ENCODE peak calls at places on chromosome 1, in seven cellular contexts. I, P, E, Z, A, V and F are unnamed samples. For H3K9me3, the result is how much of the 10 kb centered on the place peaks cover.

GRCh38 chr1:9397984-9398526 is 105.4 kb downstream of the SPSB1 start:
- DNase-seq in E (no peak), I (peak), Z (no peak), V (no peak), P (no peak), A (no peak), F (no peak)

GRCh38 chr1:37353871-37354270 is 120.5 kb upstream of the ZC3H12A start:
- DNase-seq in A (no peak), P (no peak), V (no peak), I (no peak), Z (no peak), E (no peak), F (no peak)

GRCh38 chr1:91015794-91016550 is 5.9 kb downstream of the ZNF644 start:
- DNase-seq in Z (peak), A (no peak), E (no peak), V (no peak), P (no peak), I (peak), F (no peak)

GRCh38 chr1:203327684-203328457 is 22.6 kb downstream of the BTG2 start:
- DNase-seq in E (peak), I (peak), P (no peak), V (peak), A (peak), Z (no peak), F (no peak)

GRCh38 chr1:11414921-11415538 is 63.9 kb upstream of the DISP3 start:
- DNase-seq in V (no peak), Z (no peak), A (no peak), P (no peak), I (no peak), E (no peak), F (no peak)

GRCh38 chr1:82392513-82392912 is 591.8 kb downstream of the ADGRL2 start:
- DNase-seq in V (no peak), A (no peak), P (no peak), E (no peak), I (peak), Z (no peak), F (no peak)

GRCh38 chr1:160522136-160522535 is 919 bp downstream of the SLAMF6 start:
- DNase-seq in P (no peak), V (no peak), E (no peak), A (no peak), I (no peak), Z (no peak), F (no peak)

GRCh38 chr1:91693542-91693941 is 192.4 kb downstream of the TGFBR3 start:
- DNase-seq in V (no peak), A (no peak), E (peak), Z (no peak), I (peak), P (peak), F (no peak)

GRCh38 chr1:150703427-150703826 is 6.5 kb upstream of the GOLPH3L start:
- DNase-seq in Z (no peak), I (no peak), V (no peak), E (no peak), P (no peak), A (no peak), F (no peak)

GRCh38 chr1:236890152-236891056 is 95.3 kb downstream of the MTR start:
- DNase-seq in Z (no peak), V (no peak), I (no peak), P (no peak), A (no peak), E (peak), F (no peak)

GRCh38 chr1:180521474-180522203 is 19.3 kb upstream of the ACBD6 start:
- DNase-seq in E (no peak), P (no peak), Z (no peak), V (no peak), I (peak), A (no peak), F (no peak)

DNA sequence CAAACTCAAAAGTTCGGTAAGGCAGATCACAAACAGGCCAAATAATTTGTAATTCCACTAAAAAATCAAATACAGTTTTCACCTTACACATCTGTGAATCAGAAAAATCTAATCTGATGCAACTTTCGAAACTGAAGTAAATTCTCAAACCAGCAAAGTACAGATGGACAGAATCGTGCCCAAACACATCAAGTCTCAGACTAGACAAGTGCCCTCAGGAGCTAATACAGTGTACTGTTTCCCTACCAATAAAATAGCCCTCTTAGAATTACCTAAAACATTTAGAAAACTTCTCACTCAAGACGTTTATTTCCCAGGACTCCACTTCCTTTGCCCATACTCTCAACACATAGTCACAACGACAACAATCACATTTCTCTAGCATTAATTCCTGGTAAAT is 134.2 kb downstream of the SMYD2 start:
- DNase-seq in V (no peak), I (no peak), Z (no peak), P (no peak), E (no peak), A (no peak), F (no peak)
- H3K27ac ChIP-seq in V (no peak), I (no peak), Z (peak), P (no peak), E (peak), A (no peak), F (no peak)

GRCh38 chr1:2928733-2929325 is 92.4 kb upstream of the ACTRT2 start:
- DNase-seq in I (no peak), E (no peak), P (no peak), V (no peak), A (no peak), Z (no peak), F (no peak)
- H3K9me3 ChIP-seq in I (under half), E (under half), P (under half), V (under half), A (under half), Z (under half), F (under half)

DNA sequence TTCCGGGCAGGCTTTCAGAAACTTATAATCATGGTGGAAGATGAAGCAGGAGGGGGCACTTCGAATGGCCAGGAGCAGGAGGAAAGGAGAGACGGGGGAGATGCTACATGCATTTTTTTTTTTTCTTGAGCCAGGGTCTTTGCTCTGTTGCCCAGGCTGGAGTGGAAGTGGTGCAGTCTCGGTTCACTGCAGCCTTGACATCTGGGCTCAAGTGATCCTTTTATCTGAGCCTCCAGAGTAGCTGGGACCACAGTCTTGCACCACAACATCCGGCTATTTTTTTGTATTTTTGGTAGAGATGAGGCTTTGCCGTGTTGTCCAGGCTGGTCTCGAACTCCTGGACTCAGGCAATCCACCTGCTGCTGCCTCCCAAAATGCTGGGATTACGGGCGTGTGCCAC is 61.6 kb downstream of the SELENOF start:
- DNase-seq in I (no peak), E (no peak), V (no peak), Z (no peak), P (no peak), A (no peak), F (no peak)
- H3K27ac ChIP-seq in I (no peak), E (no peak), V (no peak), Z (no peak), P (no peak), A (no peak), F (no peak)

GRCh38 chr1:4771721-4772120 is 117.3 kb downstream of the AJAP1 start:
- DNase-seq in E (no peak), A (no peak), P (no peak), V (no peak), Z (no peak), I (no peak), F (no peak)
- H3K9me3 ChIP-seq in E (under half), A (under half), P (under half), V (under half), Z (under half), I (under half), F (under half)

GRCh38 chr1:67721650-67722291 is 36.8 kb downstream of the GADD45A start:
- DNase-seq in P (no peak), V (no peak), Z (no peak), I (no peak), E (no peak), A (no peak), F (no peak)

GRCh38 chr1:67723126-67723525 is 38.1 kb downstream of the GADD45A start:
- DNase-seq in P (no peak), Z (no peak), E (no peak), A (no peak), V (no peak), I (no peak), F (no peak)

GRCh38 chr1:67724928-67725560 is 40.0 kb downstream of the GADD45A start:
- DNase-seq in I (peak), E (peak), P (no peak), Z (no peak), A (no peak), V (peak), F (no peak)

GRCh38 chr1:67722292-67722944 is 37.4 kb downstream of the GADD45A start:
- DNase-seq in Z (no peak), I (peak), P (no peak), A (no peak), V (no peak), E (no peak), F (no peak)

DNA sequence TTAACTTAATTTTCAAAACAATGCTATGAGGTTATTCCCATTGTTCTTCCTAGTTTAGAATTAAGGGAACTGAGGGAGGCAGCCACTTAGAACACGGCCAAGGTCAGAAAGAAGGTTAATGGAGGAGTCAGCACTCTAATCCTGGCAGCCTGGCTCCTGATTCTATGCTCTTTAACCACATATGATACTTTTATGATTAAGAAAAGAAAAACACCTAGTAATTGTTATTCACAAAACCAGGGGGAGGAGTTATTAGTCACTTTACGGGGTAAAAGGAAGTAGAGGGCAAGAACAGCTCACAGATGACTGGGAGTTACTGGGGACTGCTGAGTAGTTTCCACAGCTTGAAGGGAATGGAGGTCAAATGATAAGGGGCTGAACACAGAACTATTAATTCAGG is 38.6 kb downstream of the GADD45A start:
- DNase-seq in A (no peak), E (no peak), V (no peak), I (peak), P (no peak), Z (no peak), F (no peak)
- H3K27ac ChIP-seq in A (no peak), E (peak), V (peak), I (peak), P (no peak), Z (peak), F (no peak)

DNA sequence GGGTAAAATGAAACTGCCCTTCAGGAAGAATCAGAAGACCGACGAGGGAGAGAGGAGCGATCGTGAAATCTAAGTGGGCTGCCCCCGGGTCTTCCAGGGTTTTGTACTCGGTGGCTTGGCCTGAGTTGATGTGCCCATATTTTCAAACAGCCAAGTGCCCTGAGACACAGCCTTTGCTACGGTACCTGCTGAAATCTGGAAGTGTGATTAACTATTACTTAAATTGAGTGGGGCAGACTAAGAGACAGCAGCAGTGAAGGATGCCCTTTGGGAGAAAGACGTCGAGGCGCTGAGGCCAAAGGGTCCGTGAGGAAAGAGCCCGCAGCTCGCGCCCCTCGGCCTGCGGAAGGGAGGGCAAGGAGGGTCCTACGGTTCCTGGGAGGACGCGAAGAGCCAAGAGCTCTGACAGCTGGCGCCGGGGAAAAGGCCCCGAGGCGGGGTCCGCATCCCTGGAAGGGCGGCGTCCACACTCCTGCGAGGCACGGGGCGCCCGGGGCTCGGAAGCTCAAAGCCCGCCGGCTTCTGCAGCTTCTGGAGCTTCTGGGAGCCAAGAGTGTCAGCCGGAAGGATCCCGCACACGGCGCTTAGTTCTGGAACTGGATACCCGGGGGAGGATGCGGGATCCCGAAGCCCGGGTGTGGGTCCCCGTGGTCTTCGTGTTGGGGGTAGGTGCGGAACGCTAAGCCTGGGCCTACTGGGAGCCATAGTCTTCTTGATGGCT is 15.4 kb upstream of the RNU1-4 start:
- DNase-seq in E (no peak), A (no peak), I (no peak), Z (no peak), P (no peak), V (peak), F (no peak)
- H3K9me3 ChIP-seq in E (under half), A (under half), I (under half), Z (under half), P (under half), V (under half), F (under half)

GRCh38 chr1:41108696-41109284 is 87.3 kb upstream of the SLFNL1 start:
- DNase-seq in E (no peak), I (peak), Z (no peak), A (no peak), V (peak), P (peak), F (no peak)

GRCh38 chr1:41110721-41111120 is 89.2 kb upstream of the SLFNL1 start:
- DNase-seq in I (no peak), P (no peak), Z (no peak), A (no peak), E (no peak), V (no peak), F (no peak)

GRCh38 chr1:41103761-41104160 is 82.2 kb upstream of the SLFNL1 start:
- DNase-seq in A (no peak), Z (no peak), E (no peak), I (no peak), V (no peak), P (no peak), F (no peak)

DNA sequence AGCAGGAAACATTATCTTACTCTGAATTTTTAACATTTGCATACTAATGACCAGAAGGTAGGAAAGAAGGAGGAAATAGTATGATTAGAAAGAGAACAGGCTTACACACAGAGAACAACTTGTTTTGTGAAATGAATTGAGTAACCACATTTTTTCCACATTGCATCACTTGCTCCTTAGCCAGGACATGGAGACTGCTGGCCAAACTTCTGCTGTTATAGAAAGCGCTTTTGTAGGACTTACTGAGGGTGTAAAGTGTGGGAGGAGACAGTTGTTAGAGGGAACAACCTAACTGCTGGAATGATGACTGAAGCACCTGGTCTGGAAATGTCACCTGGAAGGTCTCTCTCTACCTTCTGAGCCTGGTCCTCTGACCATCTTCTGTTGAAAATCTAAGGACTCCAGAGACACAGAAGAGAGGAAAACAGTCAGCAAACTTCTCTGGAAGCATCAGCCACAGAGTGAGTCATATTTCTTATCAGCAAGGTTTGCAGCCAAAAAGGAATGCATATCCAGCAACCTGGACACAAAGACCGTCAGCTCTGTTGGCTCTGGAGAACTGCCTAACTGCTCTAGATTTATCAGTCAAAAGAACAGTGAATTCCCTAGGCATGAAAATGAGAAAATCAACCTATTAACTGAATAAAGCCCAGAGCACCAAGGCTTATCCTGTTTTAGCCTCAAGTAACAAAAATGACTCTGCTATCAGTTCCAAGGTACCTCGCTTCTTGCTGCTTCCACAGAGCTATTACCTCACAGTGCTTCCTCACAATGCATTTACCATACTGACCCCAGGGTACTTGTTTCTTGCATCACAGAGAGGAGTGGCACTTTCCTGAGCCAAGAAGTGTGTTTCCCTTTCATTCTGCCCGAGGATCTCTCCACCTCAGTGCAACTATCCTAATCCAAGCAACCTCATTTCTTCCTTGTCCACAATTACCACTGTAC is 88.1 kb upstream of the SLFNL1 start:
- DNase-seq in A (no peak), P (peak), E (no peak), V (peak), I (peak), Z (peak), F (no peak)
- H3K27ac ChIP-seq in A (no peak), P (peak), E (peak), V (peak), I (peak), Z (peak), F (no peak)

GRCh38 chr1:152811671-152812070 is at the start of gene LCE1B:
- DNase-seq in V (no peak), A (no peak), P (no peak), Z (no peak), E (no peak), I (no peak), F (no peak)
- H3K9me3 ChIP-seq in V (under half), A (under half), P (under half), Z (under half), E (under half), I (under half), F (under half)

DNA sequence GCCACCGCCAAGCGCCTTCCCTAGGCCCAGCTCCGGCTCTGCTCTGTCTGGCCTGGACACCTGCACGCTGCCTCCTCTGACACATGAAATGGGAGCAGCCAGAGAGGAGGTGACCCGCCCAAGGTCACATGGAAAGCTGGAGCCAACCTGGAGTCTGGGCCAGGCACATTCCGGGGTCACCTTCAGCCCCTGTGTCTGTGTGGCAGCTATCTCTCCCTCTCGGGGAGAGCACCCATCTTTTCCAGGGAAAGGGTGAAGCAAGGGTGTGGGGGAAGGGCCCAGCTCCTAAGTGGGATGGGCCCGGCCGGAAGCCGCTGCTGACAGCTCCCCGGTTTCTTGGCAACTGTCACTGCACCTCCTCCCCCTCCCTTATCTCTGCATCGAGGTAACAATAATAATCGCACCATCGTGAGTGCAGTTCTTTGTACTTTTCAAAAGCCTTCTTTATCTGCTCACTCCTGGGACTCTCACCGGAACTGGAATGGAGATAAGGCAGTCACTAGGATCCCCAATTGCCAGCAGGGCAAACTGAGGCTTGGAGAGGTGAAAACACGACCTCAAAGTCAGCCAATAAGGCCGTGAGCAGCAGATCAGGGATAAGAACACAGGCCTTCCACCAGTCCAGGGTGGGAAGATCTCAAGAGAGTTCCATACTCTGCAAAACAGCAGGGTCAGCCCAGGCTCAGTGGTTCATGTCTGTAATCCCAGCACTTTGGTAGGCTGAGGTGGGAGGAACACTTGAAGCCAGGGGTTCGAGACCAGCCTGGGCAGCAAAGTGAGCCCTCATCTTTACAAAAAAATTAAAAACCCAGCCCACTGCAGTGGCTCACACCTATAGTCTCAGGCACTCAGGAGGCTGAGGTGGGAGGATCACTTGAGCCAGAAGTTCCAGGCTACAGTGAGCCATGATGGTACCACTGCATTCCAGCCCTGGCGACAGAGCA is 36.9 kb downstream of the RAP1GAP start:
- DNase-seq in Z (no peak), V (no peak), E (no peak), A (no peak), I (no peak), P (no peak), F (no peak)
- H3K27ac ChIP-seq in Z (no peak), V (peak), E (no peak), A (no peak), I (no peak), P (no peak), F (no peak)